ENCODE peak calls at places on chromosomes 2 and 18, in six cellular contexts. P is heart left ventricle, E is gastrocnemius medialis, T is IMR-90, U is endothelial cell of umbilical vein, G is stomach. J is an unnamed sample.
A peak's percentile ranks its signal among the peaks of the same experiment; 100 is the strongest.

GRCh38 chr2:101806123-101806522 is 108.6 kb downstream of the MAP4K4 start:
- DNase-seq in P (no peak), T (peak; percentile 76), G (no peak), U (peak; percentile 83), E (no peak), J (no peak)

GRCh38 chr2:127680706-127681287 is 5.5 kb upstream of the LIMS2 start:
- DNase-seq in G (no peak), E (no peak), U (no peak), P (no peak), T (no peak), J (no peak)

GRCh38 chr2:28608061-28608828 is 112.4 kb downstream of the PLB1 start:
- DNase-seq in T (no peak), G (no peak), E (peak; percentile 89), P (peak; percentile 65), U (no peak), J (no peak)

GRCh38 chr18:43620936-43621335 is 343.6 kb upstream of the SYT4 start:
- DNase-seq in P (no peak), T (peak; percentile 5), G (no peak), E (no peak), U (peak; percentile 41), J (no peak)

GRCh38 chr18:42087195-42087594 is 132.2 kb downstream of the PIK3C3 start:
- DNase-seq in P (no peak), T (no peak), E (no peak), U (no peak), G (no peak), J (no peak)

GRCh38 chr2:128732976-128733431 is 414.3 kb upstream of the HS6ST1 start:
- DNase-seq in T (peak; percentile 82), E (peak; percentile 41), U (no peak), G (no peak), P (no peak), J (no peak)

GRCh38 chr2:164014791-164015190 is 279.0 kb upstream of the FIGN start:
- DNase-seq in G (no peak), P (no peak), T (no peak), U (no peak), E (no peak), J (no peak)

GRCh38 chr2:99430614-99431258 is 59.1 kb downstream of the REV1 start:
- DNase-seq in E (no peak), P (no peak), U (no peak), G (no peak), T (peak; percentile 89), J (no peak)

GRCh38 chr18:48922801-48923730 is 27.7 kb downstream of the SMAD7 start:
- DNase-seq in T (peak; percentile 82), G (peak; percentile 58), P (no peak), U (peak; percentile 52), E (no peak), J (peak; percentile 91)

GRCh38 chr2:232668805-232669444 is 28.2 kb upstream of the GIGYF2 start:
- DNase-seq in T (no peak), E (no peak), G (peak; percentile 28), U (peak; percentile 28), P (peak; percentile 24), J (no peak)

GRCh38 chr18:79425573-79425895 is 29.8 kb downstream of the NFATC1 start:
- DNase-seq in P (no peak), T (no peak), E (no peak), U (no peak), G (no peak), J (no peak)

GRCh38 chr2:189082576-189082975 is 97.0 kb downstream of the COL5A2 start:
- DNase-seq in E (no peak), T (peak; percentile 86), U (no peak), P (peak; percentile 8), G (no peak), J (no peak)

GRCh38 chr2:71244302-71244660 is 17.4 kb upstream of the PAIP2B start:
- DNase-seq in P (no peak), G (no peak), U (no peak), T (no peak), E (no peak), J (no peak)

GRCh38 chr18:59610546-59611140 is 86.6 kb downstream of the CCBE1 start:
- DNase-seq in P (no peak), U (no peak), E (no peak), G (no peak), T (no peak), J (no peak)

GRCh38 chr2:10252651-10253050 is 50.1 kb upstream of the HPCAL1 start:
- DNase-seq in G (no peak), P (no peak), E (no peak), U (no peak), T (no peak), J (no peak)

GRCh38 chr2:168030862-168031624 is 216.4 kb downstream of the STK39 start:
- DNase-seq in U (no peak), T (peak; percentile 95), P (no peak), E (no peak), G (no peak), J (no peak)

GRCh38 chr18:57230861-57231260 is 84.0 kb downstream of the BOD1L2 start:
- DNase-seq in E (no peak), P (no peak), U (no peak), G (no peak), T (no peak), J (no peak)

GRCh38 chr2:102438124-102438523 is 15.2 kb downstream of the IL18RAP start:
- DNase-seq in G (no peak), E (no peak), T (no peak), P (no peak), U (no peak), J (no peak)

GRCh38 chr2:218072478-218073024 is 3.5 kb downstream of the RUFY4 start:
- DNase-seq in T (no peak), P (no peak), E (no peak), G (no peak), U (no peak), J (no peak)

GRCh38 chr2:238743243-238744068 is 104.4 kb upstream of the TWIST2 start:
- DNase-seq in T (no peak), G (no peak), U (no peak), P (no peak), E (no peak), J (peak; percentile 69)

GRCh38 chr18:47397671-47398319 is 146.3 kb upstream of the SKOR2 start:
- DNase-seq in U (no peak), G (no peak), E (no peak), T (no peak), P (no peak), J (peak; percentile 37)

GRCh38 chr2:232941912-232942595 is 71.0 kb downstream of the NGEF start:
- DNase-seq in U (no peak), T (no peak), P (no peak), G (no peak), E (no peak), J (no peak)

GRCh38 chr2:65031341-65032015 is 24.7 kb upstream of the CEP68 start:
- DNase-seq in T (no peak), U (peak; percentile 71), P (no peak), E (no peak), G (peak; percentile 52), J (no peak)

DNA sequence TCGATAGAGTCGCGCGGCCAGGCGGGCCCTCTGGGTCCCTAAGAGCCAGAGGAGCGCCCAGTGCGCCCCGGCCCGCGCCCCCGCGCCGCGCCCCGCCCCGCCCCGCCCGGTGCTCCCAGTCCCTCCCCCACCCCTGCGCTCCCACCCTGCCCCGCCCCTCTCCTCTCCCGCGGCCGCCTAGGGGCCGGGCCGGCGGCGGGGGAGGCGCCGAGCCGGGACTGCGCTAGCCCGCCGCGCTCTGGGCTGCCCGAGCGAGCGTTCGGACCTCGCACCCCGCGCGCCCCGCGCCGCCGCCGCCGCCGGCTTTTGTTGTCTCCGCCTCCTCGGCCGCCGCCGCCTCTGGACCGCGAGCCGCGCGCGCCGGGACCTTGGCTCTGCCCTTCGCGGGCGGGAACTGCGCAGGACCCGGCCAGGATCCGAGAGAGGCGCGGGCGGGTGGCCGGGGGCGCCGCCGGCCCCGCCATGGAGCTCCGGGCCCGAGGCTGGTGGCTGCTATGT is at the start of gene GPC1:
- DNase-seq in U (peak; percentile 12), P (peak; percentile 73), E (peak; percentile 71), T (peak; percentile 76), G (peak; percentile 74), J (no peak)
- TF ChIP-seq POLR2A in U (no peak), P (no peak), E (peak; percentile 89), T (peak; percentile 74), G (no peak), J (no peak)

DNA sequence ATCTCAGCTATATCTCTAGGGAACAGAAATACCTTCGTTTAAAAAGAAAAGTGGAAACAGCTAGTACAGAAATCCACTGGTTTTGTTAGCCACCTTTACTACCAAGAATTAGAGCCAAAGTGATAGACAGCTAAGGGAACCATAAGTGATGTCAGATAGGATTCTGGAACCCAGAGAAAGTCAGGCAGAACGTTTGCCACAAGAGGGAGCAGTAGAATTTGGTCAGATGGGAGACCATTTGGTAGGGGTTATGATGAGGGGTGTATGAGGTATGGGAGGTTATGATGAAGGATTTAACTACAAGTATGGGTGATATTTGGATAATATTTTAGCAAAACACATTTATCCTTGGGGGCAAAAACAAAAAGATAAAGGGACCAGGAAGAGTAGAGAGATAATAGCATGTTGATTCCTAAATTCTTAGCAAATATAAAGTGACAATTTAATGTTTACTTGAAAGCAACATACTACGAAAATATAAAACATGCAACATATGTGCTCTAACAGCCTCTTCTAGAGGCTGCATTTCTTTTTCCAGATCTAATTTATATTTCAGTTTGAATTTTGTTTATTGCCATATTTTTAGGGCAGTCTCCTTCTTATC is 3.3 kb downstream of the SLC8A1 start:
- DNase-seq in P (no peak), T (peak; percentile 52), U (peak; percentile 42), G (no peak), E (no peak), J (no peak)
- TF ChIP-seq CTCF in P (peak; percentile 64), T (peak; percentile 51), U (peak; percentile 59), G (no peak), E (peak; percentile 9), J (no peak)

GRCh38 chr18:32379891-32380290 is 90.8 kb downstream of the GAREM1 start:
- DNase-seq in P (no peak), U (no peak), T (peak; percentile 58), G (no peak), E (no peak), J (no peak)

GRCh38 chr18:32383040-32383819 is 87.5 kb downstream of the GAREM1 start:
- DNase-seq in T (peak; percentile 98), P (no peak), U (peak; percentile 99), E (no peak), G (no peak), J (no peak)

GRCh38 chr18:32381761-32382160 is 88.9 kb downstream of the GAREM1 start:
- DNase-seq in E (no peak), T (no peak), P (no peak), U (no peak), G (no peak), J (no peak)

GRCh38 chr18:32380559-32380958 is 90.1 kb downstream of the GAREM1 start:
- DNase-seq in U (no peak), T (no peak), G (no peak), E (no peak), P (no peak), J (no peak)

DNA sequence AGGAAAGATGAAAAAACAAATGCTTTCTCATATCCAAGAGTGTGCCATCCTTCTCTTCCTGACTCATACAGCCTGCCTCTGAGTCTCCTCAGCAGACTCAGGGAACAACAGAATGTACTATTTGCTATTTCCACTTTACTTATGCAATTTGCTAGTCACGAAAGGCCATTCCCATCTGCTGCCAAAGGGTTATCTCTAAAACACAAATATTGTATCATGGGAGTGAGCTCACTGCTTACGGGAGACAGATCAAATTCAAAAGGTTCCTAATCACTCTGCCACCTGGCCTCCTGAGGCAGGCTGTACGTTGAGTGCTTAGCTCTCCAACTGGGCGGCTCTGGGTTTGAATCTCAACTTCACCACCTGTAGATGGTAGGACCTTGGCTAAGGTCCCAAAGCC is 92.0 kb downstream of the GAREM1 start:
- DNase-seq in U (peak; percentile 7), T (peak; percentile 90), E (no peak), P (no peak), G (peak; percentile 75), J (no peak)
- TF ChIP-seq POLR2A in U (no peak), T (no peak), E (no peak), P (peak; percentile 16), G (no peak), J (no peak)

GRCh38 chr2:63189026-63189425 is 138.4 kb downstream of the OTX1 start:
- DNase-seq in U (peak; percentile 39), P (no peak), E (no peak), T (peak; percentile 44), G (no peak), J (no peak)
- TF ChIP-seq CTCF in U (peak; percentile 88), P (peak; percentile 41), E (no peak), T (peak; percentile 65), G (no peak), J (no peak)

J was measured in lower leg skin.